ENCODE peak calls at places on chromosomes 7 and 10, in four cellular contexts. One of them, this sample, is unnamed.

GRCh38 chr7:37759519-37759918 is 76.0 kb downstream of the GPR141 start:
- DNase-seq in PC-9: no peak
- DNase-seq in CD8-positive, alpha-beta memory T cell: no peak
- DNase-seq in HCT116: no peak
- DNase-seq in this sample: no peak

GRCh38 chr7:136640977-136641376 is 227.5 kb upstream of the CHRM2 start:
- DNase-seq in PC-9: no peak
- DNase-seq in CD8-positive, alpha-beta memory T cell: no peak
- DNase-seq in HCT116: no peak
- DNase-seq in this sample: no peak

GRCh38 chr10:104321716-104322415 is 16.4 kb downstream of the ITPRIP start:
- DNase-seq in PC-9: no peak
- DNase-seq in HCT116: no peak
- DNase-seq in CD8-positive, alpha-beta memory T cell: no peak
- DNase-seq in this sample: no peak

GRCh38 chr10:91605968-91606367 is 26.9 kb downstream of the PPP1R3C start:
- DNase-seq in PC-9: no peak
- DNase-seq in CD8-positive, alpha-beta memory T cell: no peak
- DNase-seq in HCT116: no peak
- DNase-seq in this sample: no peak

GRCh38 chr7:37201876-37202198 is 246.8 kb downstream of the ELMO1 start:
- DNase-seq in PC-9: no peak
- DNase-seq in HCT116: no peak
- DNase-seq in CD8-positive, alpha-beta memory T cell: no peak
- DNase-seq in this sample: no peak

GRCh38 chr10:124864421-124865193 is 63.0 kb downstream of the ABRAXAS2 start:
- DNase-seq in CD8-positive, alpha-beta memory T cell: no peak
- DNase-seq in PC-9: peak; percentile 91
- DNase-seq in HCT116: peak; percentile 61
- DNase-seq in this sample: no peak

GRCh38 chr7:30252885-30253795 is 31.3 kb upstream of the ZNRF2 start:
- DNase-seq in HCT116: no peak
- DNase-seq in PC-9: peak; percentile 60
- DNase-seq in CD8-positive, alpha-beta memory T cell: no peak
- DNase-seq in this sample: no peak

GRCh38 chr10:119447421-119447820 is 95.1 kb downstream of the RGS10 start:
- DNase-seq in CD8-positive, alpha-beta memory T cell: no peak
- DNase-seq in PC-9: no peak
- DNase-seq in HCT116: no peak
- DNase-seq in this sample: no peak

GRCh38 chr10:71569775-71570588 is 149.6 kb downstream of the C10orf105 start:
- DNase-seq in HCT116: peak; percentile 18
- DNase-seq in CD8-positive, alpha-beta memory T cell: peak; percentile 74
- DNase-seq in PC-9: no peak
- DNase-seq in this sample: peak; percentile 3

GRCh38 chr7:79876769-79877362 is 257.8 kb upstream of the GNAI1 start:
- DNase-seq in PC-9: peak; percentile 43
- DNase-seq in HCT116: no peak
- DNase-seq in CD8-positive, alpha-beta memory T cell: no peak
- DNase-seq in this sample: peak; percentile 83

GRCh38 chr7:94696981-94697670 is 41.2 kb upstream of the SGCE start:
- DNase-seq in CD8-positive, alpha-beta memory T cell: no peak
- DNase-seq in HCT116: peak; percentile 61
- DNase-seq in PC-9: peak; percentile 76
- DNase-seq in this sample: peak; percentile 85

GRCh38 chr7:47435889-47436312 is 146.0 kb downstream of the TNS3 start:
- DNase-seq in HCT116: peak; percentile 70
- DNase-seq in PC-9: no peak
- DNase-seq in CD8-positive, alpha-beta memory T cell: no peak
- DNase-seq in this sample: peak; percentile 34

GRCh38 chr7:41367967-41368882 is 334.7 kb downstream of the INHBA start:
- DNase-seq in HCT116: no peak
- DNase-seq in CD8-positive, alpha-beta memory T cell: no peak
- DNase-seq in PC-9: no peak
- DNase-seq in this sample: no peak

GRCh38 chr10:101839421-101840063 is 4.1 kb downstream of the KCNIP2 start:
- DNase-seq in HCT116: peak; percentile 38
- DNase-seq in PC-9: no peak
- DNase-seq in CD8-positive, alpha-beta memory T cell: peak; percentile 65
- DNase-seq in this sample: no peak

GRCh38 chr10:80589726-80590373 is 52.1 kb downstream of the SH2D4B start:
- DNase-seq in PC-9: no peak
- DNase-seq in HCT116: no peak
- DNase-seq in CD8-positive, alpha-beta memory T cell: no peak
- DNase-seq in this sample: no peak

GRCh38 chr10:119940487-119940886 is 48.0 kb downstream of the SEC23IP start:
- DNase-seq in CD8-positive, alpha-beta memory T cell: no peak
- DNase-seq in HCT116: no peak
- DNase-seq in PC-9: no peak
- DNase-seq in this sample: peak; percentile 38

GRCh38 chr10:53140516-53140915 is 367.9 kb upstream of the MBL2 start:
- DNase-seq in PC-9: peak; percentile 58
- DNase-seq in HCT116: no peak
- DNase-seq in CD8-positive, alpha-beta memory T cell: no peak
- DNase-seq in this sample: peak; percentile 94

GRCh38 chr7:158646766-158647474 is 57.7 kb downstream of the NCAPG2 start:
- DNase-seq in CD8-positive, alpha-beta memory T cell: no peak
- DNase-seq in PC-9: no peak
- DNase-seq in HCT116: no peak
- DNase-seq in this sample: peak; percentile 20

GRCh38 chr10:12600652-12601051 is 251.3 kb downstream of the CAMK1D start:
- DNase-seq in CD8-positive, alpha-beta memory T cell: no peak
- DNase-seq in PC-9: no peak
- DNase-seq in HCT116: no peak
- DNase-seq in this sample: no peak

GRCh38 chr7:138814806-138815332 is 16.9 kb upstream of the ATP6V0A4 start:
- DNase-seq in HCT116: no peak
- DNase-seq in PC-9: no peak
- DNase-seq in CD8-positive, alpha-beta memory T cell: no peak
- DNase-seq in this sample: no peak

GRCh38 chr10:101272229-101272868 is 43.1 kb upstream of the LBX1 start:
- DNase-seq in CD8-positive, alpha-beta memory T cell: peak; percentile 45
- DNase-seq in HCT116: peak; percentile 69
- DNase-seq in PC-9: no peak
- DNase-seq in this sample: peak; percentile 25

GRCh38 chr10:29619273-29619672 is 15.5 kb downstream of the SVIL start:
- DNase-seq in PC-9: peak; percentile 58
- DNase-seq in CD8-positive, alpha-beta memory T cell: no peak
- DNase-seq in HCT116: no peak
- DNase-seq in this sample: no peak

GRCh38 chr7:125425507-125425906 is 495.9 kb upstream of the POT1 start:
- DNase-seq in CD8-positive, alpha-beta memory T cell: no peak
- DNase-seq in PC-9: no peak
- DNase-seq in HCT116: no peak
- DNase-seq in this sample: no peak

GRCh38 chr10:2543974-2544373 is 523.4 kb upstream of the PFKP start:
- DNase-seq in HCT116: no peak
- DNase-seq in CD8-positive, alpha-beta memory T cell: no peak
- DNase-seq in PC-9: no peak
- DNase-seq in this sample: no peak

GRCh38 chr7:1663243-1663642 is 6.8 kb upstream of the ELFN1 start:
- DNase-seq in CD8-positive, alpha-beta memory T cell: no peak
- DNase-seq in HCT116: no peak
- DNase-seq in PC-9: no peak
- DNase-seq in this sample: no peak

GRCh38 chr7:1661461-1661860 is 8.6 kb upstream of the ELFN1 start:
- DNase-seq in PC-9: no peak
- DNase-seq in HCT116: no peak
- DNase-seq in CD8-positive, alpha-beta memory T cell: no peak
- DNase-seq in this sample: no peak

GRCh38 chr7:1662101-1662500 is 8.0 kb upstream of the ELFN1 start:
- DNase-seq in PC-9: no peak
- DNase-seq in HCT116: no peak
- DNase-seq in CD8-positive, alpha-beta memory T cell: no peak
- DNase-seq in this sample: no peak

GRCh38 chr7:1662767-1663166 is 7.3 kb upstream of the ELFN1 start:
- DNase-seq in HCT116: no peak
- DNase-seq in CD8-positive, alpha-beta memory T cell: no peak
- DNase-seq in PC-9: no peak
- DNase-seq in this sample: no peak

GRCh38 chr7:1659696-1660095 is 10.4 kb upstream of the ELFN1 start:
- DNase-seq in HCT116: no peak
- DNase-seq in PC-9: no peak
- DNase-seq in CD8-positive, alpha-beta memory T cell: no peak
- DNase-seq in this sample: peak; percentile 25
- H3K27me3 ChIP-seq in HCT116: no peaks in the 10 kb centered on the region
- H3K27me3 ChIP-seq in PC-9: peaks cover 76% of the 10 kb centered on the region
- H3K27me3 ChIP-seq in CD8-positive, alpha-beta memory T cell: peaks cover 19% of the 10 kb centered on the region
- H3K27me3 ChIP-seq in this sample: peaks cover 59% of the 10 kb centered on the region

GRCh38 chr10:86744067-86744725 is 12.2 kb upstream of the BMPR1A start:
- DNase-seq in CD8-positive, alpha-beta memory T cell: no peak
- DNase-seq in HCT116: no peak
- DNase-seq in PC-9: no peak
- DNase-seq in this sample: no peak
- H3K27me3 ChIP-seq in CD8-positive, alpha-beta memory T cell: no peaks in the 10 kb centered on the region
- H3K27me3 ChIP-seq in HCT116: no peaks in the 10 kb centered on the region
- H3K27me3 ChIP-seq in PC-9: no peaks in the 10 kb centered on the region
- H3K27me3 ChIP-seq in this sample: no peaks in the 10 kb centered on the region

DNA sequence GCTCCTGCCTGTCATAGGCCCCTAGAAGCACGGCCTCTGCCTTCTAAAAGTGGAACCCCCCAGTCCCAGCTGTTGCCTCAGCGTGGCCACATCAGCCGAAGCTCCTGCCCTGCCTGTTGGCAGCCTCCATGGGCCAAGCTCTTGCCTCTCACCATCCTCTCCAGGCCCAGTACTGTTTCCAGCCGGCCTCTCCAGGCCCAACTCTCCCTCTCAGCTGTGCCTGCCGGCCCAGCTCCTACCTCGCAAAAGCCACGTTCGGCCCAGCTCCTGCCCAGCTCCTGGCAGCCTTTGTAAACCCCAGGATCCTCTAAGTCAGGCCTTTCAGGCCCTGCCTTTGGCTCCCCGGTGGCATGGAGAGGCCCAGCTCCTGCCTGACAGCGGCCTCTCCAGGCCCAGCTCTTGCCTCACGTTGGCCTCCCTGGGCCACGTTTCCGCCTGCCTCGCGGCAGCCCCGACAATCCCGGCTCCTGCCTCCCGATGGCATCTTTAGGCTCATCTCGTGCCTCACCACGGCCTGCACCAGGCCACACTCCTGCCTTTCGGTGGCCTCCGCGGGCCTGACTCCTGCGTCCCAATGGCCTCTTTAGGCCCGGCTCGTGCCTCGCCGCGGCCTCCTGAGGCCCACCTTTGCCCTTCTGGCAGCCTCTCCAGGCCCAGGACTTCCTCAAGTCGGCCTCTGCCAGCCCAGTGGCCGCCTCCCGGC is 17.5 kb upstream of the TMEM248 start:
- DNase-seq in PC-9: no peak
- DNase-seq in HCT116: no peak
- DNase-seq in CD8-positive, alpha-beta memory T cell: no peak
- DNase-seq in this sample: no peak
- H3K27me3 ChIP-seq in PC-9: no peaks in the 10 kb centered on the region
- H3K27me3 ChIP-seq in HCT116: no peaks in the 10 kb centered on the region
- H3K27me3 ChIP-seq in CD8-positive, alpha-beta memory T cell: no peaks in the 10 kb centered on the region
- H3K27me3 ChIP-seq in this sample: no peaks in the 10 kb centered on the region

GRCh38 chr7:130096243-130096827 is 26.0 kb downstream of the KLHDC10 start:
- DNase-seq in PC-9: no peak
- DNase-seq in HCT116: no peak
- DNase-seq in CD8-positive, alpha-beta memory T cell: no peak
- DNase-seq in this sample: no peak
- H3K27me3 ChIP-seq in PC-9: no peaks in the 10 kb centered on the region
- H3K27me3 ChIP-seq in HCT116: no peaks in the 10 kb centered on the region
- H3K27me3 ChIP-seq in CD8-positive, alpha-beta memory T cell: no peaks in the 10 kb centered on the region
- H3K27me3 ChIP-seq in this sample: no peaks in the 10 kb centered on the region